ENCODE peak calls at places on chromosome 6, in eight cellular contexts. P is kidney tubule cell; M is HEK293T; D is mucosa of gallbladder; S is T-cell; O is naive thymus-derived CD8-positive, alpha-beta T cell; F is cardiac fibroblast; Q is pons. B is an unnamed sample.

GRCh38 chr6:32752580-32752979 is 10.8 kb downstream of the HLA-DQB2 start:
- DNase-seq in P (peak), M (peak), D (peak), S (no peak), O (no peak), F (peak), Q (no peak), B (no peak)

GRCh38 chr6:130760006-130760405 is 67.2 kb upstream of the SMLR1 start:
- DNase-seq in P (peak), M (peak), D (no peak), S (no peak), O (no peak), F (peak), Q (no peak), B (no peak)

GRCh38 chr6:149271348-149272340 is 45.9 kb upstream of the TAB2 start:
- DNase-seq in P (peak), M (no peak), D (peak), S (peak), O (peak), F (peak), Q (peak), B (no peak)

GRCh38 chr6:120779441-120779840 is 554.8 kb downstream of the TBC1D32 start:
- DNase-seq in P (no peak), M (no peak), D (no peak), S (no peak), O (no peak), F (no peak), Q (no peak), B (no peak)

GRCh38 chr6:10081957-10082356 is 332.9 kb downstream of the TFAP2A start:
- DNase-seq in P (no peak), M (no peak), D (no peak), S (no peak), O (no peak), F (no peak), Q (no peak), B (no peak)

GRCh38 chr6:132964101-132964867 is 149.9 kb downstream of the RPS12 start:
- DNase-seq in P (peak), M (no peak), D (peak), S (no peak), O (no peak), F (peak), Q (no peak), B (no peak)

GRCh38 chr6:104625536-104625935 is 234.2 kb downstream of the HACE1 start:
- DNase-seq in P (peak), M (no peak), D (no peak), S (no peak), O (no peak), F (peak), Q (no peak), B (no peak)

GRCh38 chr6:116218172-116218633 is 35.7 kb downstream of the TSPYL4 start:
- DNase-seq in P (peak), M (no peak), D (no peak), S (no peak), O (no peak), F (peak), Q (peak), B (no peak)

GRCh38 chr6:9796827-9797226 is 618.0 kb downstream of the TFAP2A start:
- DNase-seq in P (no peak), M (no peak), D (no peak), S (no peak), O (no peak), F (no peak), Q (no peak), B (no peak)

GRCh38 chr6:169579712-169580111 is 122.1 kb downstream of the WDR27 start:
- DNase-seq in P (no peak), M (no peak), D (no peak), S (no peak), O (no peak), F (no peak), Q (no peak), B (no peak)

B was measured in nephron progenitor cell.